ENCODE peak calls at places on chromosomes 5 and 9, in six cellular contexts. P is WERI-Rb-1, U is dorsolateral prefrontal cortex, D is left lung, W is natural killer cell, H is GM12864. I is an unnamed sample.
A peak's percentile ranks its signal among the peaks of the same experiment; 100 is the strongest.

GRCh38 chr9:126649477-126649876 is 35.7 kb downstream of the LMX1B start:
- DNase-seq in P (no peak), U (no peak), D (no peak), W (no peak), H (no peak), I (no peak)

GRCh38 chr5:71471193-71471592 is 15.7 kb downstream of the BDP1 start:
- DNase-seq in P (no peak), U (no peak), D (no peak), W (no peak), H (no peak), I (no peak)

GRCh38 chr5:103041071-103041676 is 78.8 kb downstream of the GIN1 start:
- DNase-seq in P (no peak), U (no peak), D (no peak), W (no peak), H (no peak), I (peak; percentile 16)

GRCh38 chr5:93100433-93100832 is 480.6 kb downstream of the NR2F1-AS1 start:
- DNase-seq in P (no peak), U (no peak), D (no peak), W (no peak), H (no peak), I (no peak)

GRCh38 chr9:129027685-129028191 is 393 bp downstream of the SH3GLB2 start:
- DNase-seq in P (peak; percentile 77), U (no peak), D (peak; percentile 53), W (no peak), H (no peak), I (no peak)

GRCh38 chr5:74667396-74667795 is 17.6 kb upstream of the HEXB start:
- DNase-seq in P (no peak), U (no peak), D (peak; percentile 41), W (no peak), H (no peak), I (no peak)

GRCh38 chr9:93645149-93645889 is 68.9 kb downstream of the PHF2 start:
- DNase-seq in P (peak; percentile 4), U (peak; percentile 38), D (peak; percentile 25), W (peak; percentile 10), H (no peak), I (no peak)

GRCh38 chr9:7009065-7009464 is 251.3 kb downstream of the KDM4C start:
- DNase-seq in P (no peak), U (no peak), D (no peak), W (no peak), H (no peak), I (no peak)

GRCh38 chr5:141208478-141208877 is at the start of gene PCDHB12:
- DNase-seq in P (no peak), U (no peak), D (no peak), W (no peak), H (no peak), I (no peak)

GRCh38 chr9:26170224-26170623 is 492.0 kb upstream of the TUSC1 start:
- DNase-seq in P (no peak), U (no peak), D (no peak), W (no peak), H (no peak), I (no peak)

GRCh38 chr9:81814794-81815464 is 113.3 kb upstream of the SPATA31D4 start:
- DNase-seq in P (peak; percentile 37), U (no peak), D (no peak), W (no peak), H (no peak), I (no peak)

GRCh38 chr5:179275941-179276837 is 69.1 kb downstream of the ADAMTS2 start:
- DNase-seq in P (no peak), U (no peak), D (peak; percentile 73), W (no peak), H (no peak), I (no peak)

GRCh38 chr5:137347865-137348264 is 151.3 kb downstream of the SPOCK1 start:
- DNase-seq in P (no peak), U (no peak), D (no peak), W (no peak), H (no peak), I (no peak)

GRCh38 chr5:145825751-145826180 is 9.4 kb downstream of the PRELID2 start:
- DNase-seq in P (no peak), U (no peak), D (no peak), W (no peak), H (peak; percentile 16), I (peak; percentile 44)

GRCh38 chr9:95336281-95336680 is 18.8 kb upstream of the FANCC start:
- DNase-seq in P (no peak), U (no peak), D (no peak), W (no peak), H (no peak), I (no peak)

GRCh38 chr5:179616002-179616594 is 7.4 kb downstream of the HNRNPH1 start:
- DNase-seq in P (no peak), U (no peak), D (no peak), W (no peak), H (no peak), I (no peak)

GRCh38 chr5:175867587-175868347 is 3.6 kb upstream of the CPLX2 start:
- DNase-seq in P (peak; percentile 78), U (no peak), D (no peak), W (no peak), H (no peak), I (no peak)

GRCh38 chr5:59893436-59894227 is at the start of gene PDE4D:
- DNase-seq in P (peak; percentile 55), U (peak; percentile 49), D (peak; percentile 63), W (no peak), H (no peak), I (peak; percentile 52)

GRCh38 chr9:96014078-96014477 is 138.6 kb downstream of the ERCC6L2 start:
- DNase-seq in P (no peak), U (no peak), D (no peak), W (no peak), H (no peak), I (no peak)

GRCh38 chr5:134526483-134527155 is 1.1 kb downstream of the JADE2 start:
- DNase-seq in P (no peak), U (peak; percentile 87), D (peak; percentile 86), W (peak; percentile 64), H (no peak), I (peak; percentile 87)

GRCh38 chr5:132013711-132014110 is 2.3 kb upstream of the ACSL6 start:
- DNase-seq in P (no peak), U (peak; percentile 30), D (no peak), W (peak; percentile 12), H (no peak), I (no peak)

GRCh38 chr5:120471971-120472370 is 7.9 kb downstream of the PRR16 start:
- DNase-seq in P (no peak), U (no peak), D (no peak), W (no peak), H (no peak), I (no peak)

GRCh38 chr9:130974697-130975096 is 34.3 kb upstream of the LAMC3 start:
- DNase-seq in P (no peak), U (no peak), D (no peak), W (no peak), H (no peak), I (no peak)

GRCh38 chr5:172529896-172530295 is 75.6 kb upstream of the SH3PXD2B start:
- DNase-seq in P (no peak), U (no peak), D (no peak), W (no peak), H (no peak), I (no peak)

GRCh38 chr5:68344447-68345111 is 129.0 kb downstream of the PIK3R1 start:
- DNase-seq in P (no peak), U (peak; percentile 54), D (no peak), W (no peak), H (no peak), I (peak; percentile 36)

GRCh38 chr9:136305822-136306690 is 2.2 kb upstream of the CCDC187 start:
- DNase-seq in P (no peak), U (no peak), D (no peak), W (no peak), H (no peak), I (no peak)

GRCh38 chr5:56814361-56814962 is 887 bp upstream of the MAP3K1 start:
- DNase-seq in P (peak; percentile 21), U (peak; percentile 51), D (peak; percentile 64), W (peak; percentile 37), H (no peak), I (no peak)

GRCh38 chr9:77789891-77790290 is 141.8 kb upstream of the GNA14 start:
- DNase-seq in P (no peak), U (no peak), D (no peak), W (no peak), H (no peak), I (no peak)

GRCh38 chr9:77793909-77794308 is 145.8 kb upstream of the GNA14 start:
- DNase-seq in P (no peak), U (no peak), D (no peak), W (no peak), H (no peak), I (no peak)
- TF ChIP-seq CTCF in P (no peak), U (peak; percentile 25), D (peak; percentile 30), W (no peak), H (no peak), I (no peak)

GRCh38 chr5:139711067-139711851 is 63.1 kb downstream of the CXXC5 start:
- DNase-seq in P (peak; percentile 81), U (peak; percentile 77), D (no peak), W (peak; percentile 71), H (no peak), I (peak; percentile 70)
- TF ChIP-seq CTCF in P (peak; percentile 66), U (peak; percentile 13), D (no peak), W (peak; percentile 31), H (peak; percentile 40), I (peak; percentile 38)

GRCh38 chr9:132672413-132672690 is 2.1 kb downstream of the GTF3C4 start:
- DNase-seq in P (no peak), U (no peak), D (no peak), W (no peak), H (no peak), I (no peak)
- TF ChIP-seq CTCF in P (no peak), U (no peak), D (no peak), W (no peak), H (no peak), I (no peak)

GRCh38 chr5:83724001-83724400 is 3.3 kb upstream of the HAPLN1 start:
- DNase-seq in P (no peak), U (no peak), D (no peak), W (no peak), H (no peak), I (no peak)
- TF ChIP-seq CTCF in P (no peak), U (no peak), D (no peak), W (no peak), H (no peak), I (no peak)

DNA sequence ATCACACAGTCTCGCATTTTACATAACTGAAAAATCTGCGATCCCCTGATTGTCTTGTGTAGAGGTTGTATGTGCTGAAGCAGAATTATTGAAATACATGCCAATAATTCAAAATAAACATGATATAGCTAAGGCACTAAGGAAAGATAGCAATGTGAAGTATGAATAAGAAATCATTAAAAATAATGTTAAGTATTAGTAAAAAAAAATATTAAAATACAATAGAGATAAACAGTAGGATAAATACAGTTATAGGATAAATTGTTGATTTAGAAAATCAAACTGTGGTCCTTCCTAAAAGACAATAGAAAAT is 121.1 kb downstream of the FBXL17 start:
- DNase-seq in P (no peak), U (no peak), D (no peak), W (no peak), H (no peak), I (no peak)
- TF ChIP-seq CTCF in P (no peak), U (no peak), D (peak; percentile 7), W (peak; percentile 52), H (no peak), I (no peak)

I was measured in GM20000.